ENCODE peak calls at places on chromosomes 4 and X, in five cellular contexts. U is SJCRH30, R is Caco-2, H is testis, D is sigmoid colon. W is an unnamed sample. For H3K27me3 and H3K4me1, the result is how much of the 10 kb centered on the place peaks cover.

GRCh38 chrX:130975947-130976346 is 72.9 kb upstream of the ENOX2 start:
- DNase-seq in U (peak), H (peak), D (no peak), R (peak), W (peak)

GRCh38 chr4:183038436-183038835 is 60.6 kb upstream of the WWC2 start:
- DNase-seq in D (no peak), H (no peak), U (no peak), R (no peak), W (no peak)

GRCh38 chrX:94204524-94204923 is 530.5 kb downstream of the FAM133A start:
- DNase-seq in U (peak), R (no peak), H (peak), D (no peak), W (no peak)

GRCh38 chr4:155353923-155354540 is 22.7 kb downstream of the MAP9 start:
- DNase-seq in D (peak), R (peak), U (peak), H (peak), W (peak)

GRCh38 chr4:154958621-154959358 is 177.7 kb downstream of the RBM46 start:
- DNase-seq in D (peak), R (no peak), H (peak), U (no peak), W (peak)

GRCh38 chr4:157824006-157824405 is 348.8 kb downstream of the GASK1B start:
- DNase-seq in D (no peak), R (no peak), H (no peak), U (no peak), W (no peak)

GRCh38 chr4:2793578-2793919 is 664 bp downstream of the SH3BP2 start:
- DNase-seq in U (no peak), R (no peak), H (no peak), D (peak), W (peak)

GRCh38 chrX:102745513-102746133 is 25.1 kb downstream of the GPRASP3 start:
- DNase-seq in R (no peak), U (no peak), D (peak), H (peak), W (no peak)

GRCh38 chr4:102620697-102621497 is 119.7 kb downstream of the NFKB1 start:
- DNase-seq in R (peak), D (no peak), H (peak), U (peak), W (peak)

GRCh38 chr4:157217708-157218107 is 2.8 kb upstream of the GRIA2 start:
- DNase-seq in H (no peak), D (no peak), R (peak), U (peak), W (no peak)

GRCh38 chr4:62344474-62344873 is 1144.3 kb downstream of the ADGRL3 start:
- DNase-seq in D (no peak), U (no peak), R (no peak), H (no peak), W (no peak)

GRCh38 chrX:10208953-10209352 is 52.2 kb downstream of the CLCN4 start:
- DNase-seq in H (no peak), U (no peak), R (no peak), D (no peak), W (no peak)

GRCh38 chr4:47074836-47075235 is 43.5 kb downstream of the GABRB1 start:
- DNase-seq in U (no peak), H (no peak), D (no peak), R (no peak), W (no peak)

GRCh38 chr4:67751260-67751659 is 2.9 kb downstream of the GNRHR start:
- DNase-seq in D (no peak), H (no peak), R (no peak), U (no peak), W (no peak)

GRCh38 chrX:14941301-14941700 is 68.1 kb downstream of the MOSPD2 start:
- DNase-seq in D (no peak), U (no peak), H (no peak), R (no peak), W (no peak)

DNA sequence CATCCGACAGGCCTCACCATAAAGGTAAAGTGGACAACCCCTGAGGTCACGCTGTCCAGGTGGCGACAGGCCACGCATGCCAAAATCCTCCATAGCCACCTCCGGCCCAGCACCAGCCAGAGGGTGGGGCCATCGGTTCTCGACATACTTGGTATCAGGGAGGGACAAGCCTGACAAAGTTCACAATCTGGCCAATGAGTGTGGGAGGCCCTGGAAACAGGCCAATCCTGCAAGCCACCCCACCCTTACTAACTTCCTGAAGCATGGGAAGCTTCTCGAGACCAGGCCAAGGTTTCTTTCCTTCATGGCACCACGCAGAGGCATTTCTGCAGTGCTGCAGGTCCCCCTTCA is 73.8 kb downstream of the MTMR1 start:
- DNase-seq in H (peak), U (peak), D (no peak), R (no peak), W (no peak)
- H3K27me3 ChIP-seq in H (under half), U (under half), D (under half), R (under half), W (under half)

GRCh38 chr4:113637823-113638691 is 123.5 kb downstream of the CAMK2D start:
- DNase-seq in U (peak), R (no peak), H (no peak), D (no peak), W (no peak)

GRCh38 chr4:113635739-113636437 is 125.7 kb downstream of the CAMK2D start:
- DNase-seq in R (no peak), H (no peak), U (no peak), D (no peak), W (no peak)

GRCh38 chr4:113636438-113636818 is 125.1 kb downstream of the CAMK2D start:
- DNase-seq in R (no peak), D (no peak), U (peak), H (no peak), W (no peak)

GRCh38 chr4:113637363-113637762 is 124.2 kb downstream of the CAMK2D start:
- DNase-seq in H (no peak), U (peak), R (no peak), D (no peak), W (no peak)

GRCh38 chr4:113636877-113637276 is 124.7 kb downstream of the CAMK2D start:
- DNase-seq in D (no peak), R (no peak), U (peak), H (no peak), W (no peak)
- H3K4me1 ChIP-seq in D (under half), R (under half), U (under half), H (under half), W (under half)

GRCh38 chr4:105145913-105146285 is 777 bp upstream of the TET2 start:
- DNase-seq in H (peak), U (no peak), R (no peak), D (peak), W (peak)

GRCh38 chr4:105139646-105140045 is 7.0 kb upstream of the TET2 start:
- DNase-seq in H (no peak), D (no peak), R (no peak), U (no peak), W (no peak)

GRCh38 chr4:105137460-105137859 is 9.2 kb upstream of the TET2 start:
- DNase-seq in R (no peak), D (no peak), H (no peak), U (no peak), W (no peak)

GRCh38 chr4:105145059-105145912 is 1.4 kb upstream of the TET2 start:
- DNase-seq in R (no peak), H (no peak), D (no peak), U (no peak), W (no peak)

DNA sequence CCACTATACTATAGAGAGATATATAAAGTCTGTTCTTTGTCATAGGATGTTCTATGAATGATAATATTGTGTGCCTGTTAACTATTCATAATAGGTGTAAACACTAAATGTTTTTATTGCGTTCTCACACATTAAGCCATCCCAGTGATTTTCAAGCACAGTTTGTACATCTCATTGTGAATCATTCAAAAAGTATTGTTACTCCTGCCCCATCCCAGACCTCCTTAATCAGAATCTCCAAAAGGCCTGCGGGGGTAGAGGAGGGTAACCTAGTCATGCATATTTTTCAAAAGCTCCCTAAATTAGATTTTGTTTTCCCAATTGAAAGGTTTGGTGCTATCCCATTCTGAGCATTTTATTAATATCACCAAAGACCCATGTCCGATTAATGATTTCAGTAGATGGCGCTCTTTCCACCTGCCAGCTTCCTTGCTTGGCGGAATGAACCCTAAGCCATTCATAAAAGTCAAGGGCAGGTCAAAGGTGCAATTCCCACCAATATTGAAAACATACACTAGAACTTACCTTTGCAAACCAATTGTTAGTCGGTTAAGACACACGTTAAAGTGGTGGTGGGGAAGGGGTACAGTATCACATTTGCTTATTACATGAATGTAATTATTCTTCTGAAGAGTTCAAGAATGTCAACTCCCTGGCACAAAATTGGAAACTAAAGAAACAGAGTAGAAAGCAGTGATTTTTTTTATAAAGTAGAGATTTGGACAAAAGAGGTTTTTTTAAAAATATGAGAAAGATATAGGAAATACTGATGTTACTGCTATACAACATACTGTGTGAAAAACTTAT is 5.8 kb upstream of the TET2 start:
- DNase-seq in U (peak), R (peak), D (no peak), H (peak), W (peak)
- H3K27me3 ChIP-seq in U (under half), R (under half), D (under half), H (under half), W (under half)

GRCh38 chrX:133918326-133918725 is 67.1 kb downstream of the GPC3 start:
- DNase-seq in D (no peak), H (no peak), R (no peak), U (no peak), W (no peak)
- H3K4me1 ChIP-seq in D (under half), H (under half), R (under half), U (under half), W (under half)

GRCh38 chr4:6695660-6696581 is 2.2 kb downstream of the S100P start:
- DNase-seq in D (no peak), R (peak), U (no peak), H (no peak), W (no peak)

GRCh38 chr4:6696611-6697010 is 2.9 kb downstream of the S100P start:
- DNase-seq in R (no peak), H (no peak), U (no peak), D (no peak), W (no peak)

GRCh38 chr4:6699903-6700302 is 6.2 kb downstream of the S100P start:
- DNase-seq in R (no peak), H (no peak), U (no peak), D (no peak), W (no peak)

GRCh38 chr4:6694177-6694901 is 661 bp downstream of the S100P start:
- DNase-seq in R (no peak), D (no peak), H (no peak), U (peak), W (no peak)

GRCh38 chr4:6697096-6697495 is 3.4 kb downstream of the S100P start:
- DNase-seq in R (no peak), D (peak), U (no peak), H (no peak), W (no peak)
- H3K27me3 ChIP-seq in R (under half), D (under half), U (under half), H (under half), W (under half)

GRCh38 chr4:107317596-107317995 is 281.5 kb upstream of the DKK2 start:
- DNase-seq in R (no peak), U (no peak), D (no peak), H (no peak), W (no peak)

GRCh38 chr4:107318078-107318477 is 282.0 kb upstream of the DKK2 start:
- DNase-seq in H (no peak), R (no peak), U (no peak), D (no peak), W (no peak)

GRCh38 chr4:107314156-107314555 is 278.0 kb upstream of the DKK2 start:
- DNase-seq in U (no peak), H (no peak), R (no peak), D (no peak), W (no peak)

GRCh38 chr4:107315584-107315983 is 279.5 kb upstream of the DKK2 start:
- DNase-seq in R (no peak), D (no peak), H (no peak), U (no peak), W (no peak)

DNA sequence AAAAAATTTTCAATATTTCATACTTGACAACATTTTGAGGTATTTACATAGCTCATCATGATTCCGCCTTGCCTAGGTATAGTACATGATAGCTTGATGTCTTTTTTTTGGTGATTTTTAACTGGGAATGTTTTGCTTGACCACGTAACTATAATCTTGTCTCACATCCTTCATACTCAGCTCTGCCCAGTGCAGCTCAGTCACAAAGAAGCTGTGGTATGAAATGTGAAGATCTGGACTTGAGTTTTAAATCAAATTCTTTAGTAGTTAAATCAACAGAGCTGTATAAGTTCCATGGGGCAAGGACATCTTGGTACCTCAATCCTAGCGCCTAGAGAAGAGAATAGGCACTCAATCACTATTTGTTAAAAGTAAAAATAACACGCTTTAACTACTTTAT is 276.3 kb upstream of the DKK2 start:
- DNase-seq in H (no peak), D (no peak), R (no peak), U (no peak), W (no peak)
- H3K4me1 ChIP-seq in H (under half), D (under half), R (under half), U (under half), W (under half)

W was measured in adrenal gland.